ENCODE peak calls at places on chromosome 17, in nine cellular contexts. One of them, this sample, is unnamed.

GRCh38 chr17:30599424-30600061 is 122.3 kb downstream of the GOSR1 start:
- DNase-seq in left ventricle myocardium inferior: no peak
- DNase-seq in Peyer's patch: peak; percentile 45
- DNase-seq in heart left ventricle: no peak
- DNase-seq in testis: no peak
- DNase-seq in transverse colon: peak; percentile 13
- DNase-seq in IMR-90: no peak
- DNase-seq in uterus: no peak
- DNase-seq in tibial artery: no peak
- DNase-seq in this sample: no peak

GRCh38 chr17:77880702-77881450 is 77.6 kb upstream of the TNRC6C start:
- DNase-seq in uterus: no peak
- DNase-seq in tibial artery: no peak
- DNase-seq in Peyer's patch: no peak
- DNase-seq in left ventricle myocardium inferior: no peak
- DNase-seq in IMR-90: no peak
- DNase-seq in transverse colon: no peak
- DNase-seq in testis: no peak
- DNase-seq in heart left ventricle: no peak
- DNase-seq in this sample: no peak

GRCh38 chr17:74268052-74268451 is 6.0 kb upstream of the DNAI2 start:
- DNase-seq in tibial artery: no peak
- DNase-seq in transverse colon: no peak
- DNase-seq in IMR-90: no peak
- DNase-seq in Peyer's patch: no peak
- DNase-seq in left ventricle myocardium inferior: no peak
- DNase-seq in heart left ventricle: no peak
- DNase-seq in uterus: no peak
- DNase-seq in testis: no peak
- DNase-seq in this sample: peak; percentile 81

GRCh38 chr17:77299256-77300015 is 158.7 kb downstream of the SEC14L1 start:
- DNase-seq in IMR-90: no peak
- DNase-seq in left ventricle myocardium inferior: no peak
- DNase-seq in tibial artery: no peak
- DNase-seq in Peyer's patch: no peak
- DNase-seq in heart left ventricle: no peak
- DNase-seq in testis: no peak
- DNase-seq in transverse colon: no peak
- DNase-seq in uterus: no peak
- DNase-seq in this sample: no peak

GRCh38 chr17:82107341-82107860 is 9.4 kb upstream of the FASN start:
- DNase-seq in heart left ventricle: no peak
- DNase-seq in IMR-90: no peak
- DNase-seq in tibial artery: no peak
- DNase-seq in transverse colon: no peak
- DNase-seq in left ventricle myocardium inferior: peak; percentile 12
- DNase-seq in Peyer's patch: no peak
- DNase-seq in uterus: peak; percentile 16
- DNase-seq in testis: no peak
- DNase-seq in this sample: no peak

GRCh38 chr17:31061678-31062077 is 33.1 kb upstream of the NF1 start:
- DNase-seq in transverse colon: no peak
- DNase-seq in left ventricle myocardium inferior: no peak
- DNase-seq in IMR-90: no peak
- DNase-seq in Peyer's patch: no peak
- DNase-seq in uterus: no peak
- DNase-seq in tibial artery: no peak
- DNase-seq in heart left ventricle: no peak
- DNase-seq in testis: no peak
- DNase-seq in this sample: no peak

GRCh38 chr17:76796081-76796480 is 58.2 kb downstream of the MFSD11 start:
- DNase-seq in Peyer's patch: no peak
- DNase-seq in uterus: no peak
- DNase-seq in transverse colon: no peak
- DNase-seq in IMR-90: no peak
- DNase-seq in tibial artery: no peak
- DNase-seq in heart left ventricle: no peak
- DNase-seq in left ventricle myocardium inferior: no peak
- DNase-seq in testis: no peak
- DNase-seq in this sample: no peak

GRCh38 chr17:77456271-77456950 is 315.6 kb downstream of the SEC14L1 start:
- DNase-seq in Peyer's patch: peak; percentile 64
- DNase-seq in left ventricle myocardium inferior: no peak
- DNase-seq in tibial artery: no peak
- DNase-seq in transverse colon: peak; percentile 45
- DNase-seq in IMR-90: no peak
- DNase-seq in heart left ventricle: peak; percentile 22
- DNase-seq in testis: no peak
- DNase-seq in uterus: no peak
- DNase-seq in this sample: no peak

GRCh38 chr17:78109489-78109761 is 19.1 kb downstream of the TMC6 start:
- DNase-seq in uterus: no peak
- DNase-seq in transverse colon: no peak
- DNase-seq in IMR-90: no peak
- DNase-seq in Peyer's patch: no peak
- DNase-seq in left ventricle myocardium inferior: peak; percentile 5
- DNase-seq in heart left ventricle: no peak
- DNase-seq in tibial artery: peak; percentile 16
- DNase-seq in testis: no peak
- DNase-seq in this sample: no peak

GRCh38 chr17:57651451-57651850 is 93.6 kb downstream of the CCDC182 start:
- DNase-seq in heart left ventricle: no peak
- DNase-seq in testis: no peak
- DNase-seq in uterus: no peak
- DNase-seq in IMR-90: no peak
- DNase-seq in tibial artery: no peak
- DNase-seq in left ventricle myocardium inferior: no peak
- DNase-seq in transverse colon: no peak
- DNase-seq in Peyer's patch: no peak
- DNase-seq in this sample: no peak

GRCh38 chr17:44749076-44750020 is 9.4 kb upstream of the ADAM11 start:
- DNase-seq in left ventricle myocardium inferior: peak; percentile 38
- DNase-seq in IMR-90: no peak
- DNase-seq in transverse colon: no peak
- DNase-seq in heart left ventricle: peak; percentile 35
- DNase-seq in tibial artery: no peak
- DNase-seq in testis: peak; percentile 37
- DNase-seq in uterus: peak; percentile 48
- DNase-seq in Peyer's patch: no peak
- DNase-seq in this sample: no peak
- H3K4me3 ChIP-seq in left ventricle myocardium inferior: peak overlapping the region; percentile 54
- H3K4me3 ChIP-seq in IMR-90: no peak overlapping the region
- H3K4me3 ChIP-seq in transverse colon: no peak overlapping the region
- H3K4me3 ChIP-seq in heart left ventricle: no peak overlapping the region
- H3K4me3 ChIP-seq in tibial artery: no peak overlapping the region
- H3K4me3 ChIP-seq in testis: no peak overlapping the region
- H3K4me3 ChIP-seq in uterus: no peak overlapping the region
- H3K4me3 ChIP-seq in Peyer's patch: no peak overlapping the region
- H3K4me3 ChIP-seq in this sample: no peak overlapping the region

GRCh38 chr17:48025904-48026502 is 11.6 kb downstream of the COPZ2 start:
- DNase-seq in tibial artery: peak; percentile 38
- DNase-seq in testis: no peak
- DNase-seq in transverse colon: no peak
- DNase-seq in Peyer's patch: no peak
- DNase-seq in uterus: no peak
- DNase-seq in IMR-90: no peak
- DNase-seq in left ventricle myocardium inferior: no peak
- DNase-seq in heart left ventricle: no peak
- DNase-seq in this sample: no peak
- H3K27ac ChIP-seq in tibial artery: peak overlapping the region; percentile 77
- H3K27ac ChIP-seq in testis: no peak overlapping the region
- H3K27ac ChIP-seq in transverse colon: peak overlapping the region; percentile 84
- H3K27ac ChIP-seq in Peyer's patch: no peak overlapping the region
- H3K27ac ChIP-seq in uterus: peak overlapping the region; percentile 67
- H3K27ac ChIP-seq in IMR-90: no peak overlapping the region
- H3K27ac ChIP-seq in left ventricle myocardium inferior: peak overlapping the region; percentile 90
- H3K27ac ChIP-seq in heart left ventricle: no peak overlapping the region
- H3K27ac ChIP-seq in this sample: peak overlapping the region; percentile 72

GRCh38 chr17:29591737-29592624 is 951 bp upstream of the ANKRD13B start:
- DNase-seq in transverse colon: peak; percentile 93
- DNase-seq in left ventricle myocardium inferior: peak; percentile 90
- DNase-seq in uterus: peak; percentile 89
- DNase-seq in heart left ventricle: peak; percentile 92
- DNase-seq in IMR-90: peak; percentile 65
- DNase-seq in testis: peak; percentile 90
- DNase-seq in Peyer's patch: peak; percentile 82
- DNase-seq in tibial artery: peak; percentile 81
- DNase-seq in this sample: peak; percentile 93

GRCh38 chr17:29590979-29591736 is 1.7 kb upstream of the GIT1 start:
- DNase-seq in transverse colon: peak; percentile 42
- DNase-seq in Peyer's patch: peak; percentile 53
- DNase-seq in testis: peak; percentile 74
- DNase-seq in uterus: peak; percentile 77
- DNase-seq in tibial artery: peak; percentile 63
- DNase-seq in heart left ventricle: peak; percentile 66
- DNase-seq in IMR-90: peak; percentile 45
- DNase-seq in left ventricle myocardium inferior: no peak
- DNase-seq in this sample: peak; percentile 76

GRCh38 chr17:29594441-29595090 is 1.6 kb downstream of the ANKRD13B start:
- DNase-seq in tibial artery: no peak
- DNase-seq in heart left ventricle: peak; percentile 25
- DNase-seq in transverse colon: peak; percentile 7
- DNase-seq in uterus: peak; percentile 16
- DNase-seq in IMR-90: no peak
- DNase-seq in Peyer's patch: no peak
- DNase-seq in left ventricle myocardium inferior: no peak
- DNase-seq in testis: no peak
- DNase-seq in this sample: peak; percentile 62

GRCh38 chr17:29593546-29594440 is 861 bp downstream of the ANKRD13B start:
- DNase-seq in left ventricle myocardium inferior: no peak
- DNase-seq in Peyer's patch: no peak
- DNase-seq in uterus: peak; percentile 28
- DNase-seq in testis: no peak
- DNase-seq in transverse colon: peak; percentile 23
- DNase-seq in heart left ventricle: peak; percentile 41
- DNase-seq in IMR-90: peak; percentile 24
- DNase-seq in tibial artery: no peak
- DNase-seq in this sample: peak; percentile 69

GRCh38 chr17:29592850-29593545 is at the start of gene ANKRD13B:
- DNase-seq in left ventricle myocardium inferior: peak; percentile 58
- DNase-seq in Peyer's patch: peak; percentile 64
- DNase-seq in transverse colon: peak; percentile 55
- DNase-seq in tibial artery: peak; percentile 55
- DNase-seq in IMR-90: no peak
- DNase-seq in heart left ventricle: peak; percentile 69
- DNase-seq in uterus: peak; percentile 55
- DNase-seq in testis: peak; percentile 82
- DNase-seq in this sample: peak; percentile 73
- H3K4me1 ChIP-seq in left ventricle myocardium inferior: peaks cover 81% of the 10 kb centered on the region
- H3K4me1 ChIP-seq in Peyer's patch: peaks cover 27% of the 10 kb centered on the region
- H3K4me1 ChIP-seq in transverse colon: peaks cover 49% of the 10 kb centered on the region
- H3K4me1 ChIP-seq in tibial artery: no peaks in the 10 kb centered on the region
- H3K4me1 ChIP-seq in IMR-90: peaks cover 32% of the 10 kb centered on the region
- H3K4me1 ChIP-seq in heart left ventricle: peaks cover 5% of the 10 kb centered on the region
- H3K4me1 ChIP-seq in uterus: peaks cover 25% of the 10 kb centered on the region
- H3K4me1 ChIP-seq in testis: peaks cover 68% of the 10 kb centered on the region
- H3K4me1 ChIP-seq in this sample: peaks cover 42% of the 10 kb centered on the region

DNA sequence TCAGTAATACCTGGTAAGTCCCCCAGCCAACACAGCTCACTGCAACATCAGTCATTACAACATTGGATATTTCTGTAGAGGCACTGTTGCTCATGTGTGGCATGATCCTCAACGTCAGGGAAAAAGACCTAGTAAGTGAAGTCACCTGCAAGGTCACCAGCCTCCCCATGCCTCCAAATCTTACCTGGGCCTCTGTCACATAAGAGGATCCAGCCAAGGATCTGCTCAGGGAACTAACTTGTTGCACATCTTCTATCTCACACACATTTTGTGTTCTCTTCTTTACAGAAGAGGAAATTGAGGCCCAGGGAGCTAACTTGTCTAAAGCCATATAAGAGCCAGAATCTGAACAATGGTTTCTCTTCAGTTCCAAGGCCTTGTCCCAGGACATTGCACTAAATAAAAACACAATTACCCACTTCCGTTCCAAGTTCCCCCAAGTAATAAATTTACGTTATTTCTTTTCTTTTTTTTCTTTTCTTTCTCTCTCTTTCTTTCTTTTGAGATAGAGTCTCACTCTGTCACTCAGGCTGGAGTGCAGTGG is 1.4 kb downstream of the SHMT1 start:
- DNase-seq in uterus: no peak
- DNase-seq in testis: no peak
- DNase-seq in tibial artery: no peak
- DNase-seq in IMR-90: no peak
- DNase-seq in heart left ventricle: no peak
- DNase-seq in Peyer's patch: no peak
- DNase-seq in left ventricle myocardium inferior: no peak
- DNase-seq in transverse colon: no peak
- DNase-seq in this sample: no peak
- H3K4me3 ChIP-seq in uterus: no peak overlapping the region
- H3K4me3 ChIP-seq in testis: no peak overlapping the region
- H3K4me3 ChIP-seq in tibial artery: peak overlapping the region; percentile 64
- H3K4me3 ChIP-seq in IMR-90: no peak overlapping the region
- H3K4me3 ChIP-seq in heart left ventricle: no peak overlapping the region
- H3K4me3 ChIP-seq in Peyer's patch: no peak overlapping the region
- H3K4me3 ChIP-seq in left ventricle myocardium inferior: peak overlapping the region; percentile 86
- H3K4me3 ChIP-seq in transverse colon: no peak overlapping the region
- H3K4me3 ChIP-seq in this sample: peak overlapping the region; percentile 85

DNA sequence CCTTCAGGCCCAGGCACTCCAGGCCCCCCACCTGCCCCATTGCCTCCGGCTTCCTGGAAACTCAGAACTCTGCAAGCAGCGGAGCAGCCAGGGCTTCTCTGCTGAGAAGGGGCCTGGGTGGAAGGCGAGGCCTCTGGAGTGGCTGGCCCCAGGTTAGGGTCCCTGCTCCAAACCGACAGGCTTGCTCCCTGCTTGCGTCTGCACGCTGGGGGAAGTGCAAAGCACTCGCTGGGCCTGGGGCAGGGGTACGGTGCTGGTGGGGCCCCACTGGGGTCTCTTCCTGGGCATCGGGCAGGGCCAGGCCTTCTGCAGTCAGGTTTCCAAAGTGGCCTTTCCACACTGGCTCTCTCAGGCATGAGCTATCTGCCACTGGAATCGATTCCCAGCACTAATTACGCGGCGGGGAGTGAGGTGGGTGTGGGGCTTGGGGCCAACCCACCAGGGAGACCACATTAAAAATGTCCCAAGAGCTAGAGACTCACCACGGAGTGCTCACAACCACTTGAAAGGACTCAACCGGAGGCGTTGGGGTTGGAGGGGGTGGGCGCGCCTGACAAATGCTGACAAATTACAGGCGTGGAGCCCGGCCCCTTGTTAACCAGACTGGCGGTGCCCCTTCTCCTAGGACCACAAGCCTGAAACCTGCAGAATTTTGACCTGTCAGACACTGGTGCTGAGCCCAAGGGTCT is 17.9 kb downstream of the FAM83G start:
- DNase-seq in transverse colon: no peak
- DNase-seq in testis: no peak
- DNase-seq in heart left ventricle: no peak
- DNase-seq in uterus: no peak
- DNase-seq in Peyer's patch: no peak
- DNase-seq in tibial artery: no peak
- DNase-seq in IMR-90: no peak
- DNase-seq in left ventricle myocardium inferior: no peak
- DNase-seq in this sample: no peak
- H3K27ac ChIP-seq in transverse colon: no peak overlapping the region
- H3K27ac ChIP-seq in testis: no peak overlapping the region
- H3K27ac ChIP-seq in heart left ventricle: no peak overlapping the region
- H3K27ac ChIP-seq in uterus: no peak overlapping the region
- H3K27ac ChIP-seq in Peyer's patch: no peak overlapping the region
- H3K27ac ChIP-seq in tibial artery: no peak overlapping the region
- H3K27ac ChIP-seq in IMR-90: no peak overlapping the region
- H3K27ac ChIP-seq in left ventricle myocardium inferior: no peak overlapping the region
- H3K27ac ChIP-seq in this sample: no peak overlapping the region

GRCh38 chr17:18959071-18959844 is 7.3 kb downstream of the SLC5A10 start:
- DNase-seq in uterus: no peak
- DNase-seq in IMR-90: no peak
- DNase-seq in left ventricle myocardium inferior: no peak
- DNase-seq in transverse colon: no peak
- DNase-seq in tibial artery: no peak
- DNase-seq in heart left ventricle: no peak
- DNase-seq in Peyer's patch: no peak
- DNase-seq in testis: no peak
- DNase-seq in this sample: no peak
- H3K4me1 ChIP-seq in uterus: peaks cover 4% of the 10 kb centered on the region
- H3K4me1 ChIP-seq in IMR-90: peaks cover 12% of the 10 kb centered on the region
- H3K4me1 ChIP-seq in left ventricle myocardium inferior: no peaks in the 10 kb centered on the region
- H3K4me1 ChIP-seq in transverse colon: peaks cover 9% of the 10 kb centered on the region
- H3K4me1 ChIP-seq in tibial artery: no peaks in the 10 kb centered on the region
- H3K4me1 ChIP-seq in heart left ventricle: no peaks in the 10 kb centered on the region
- H3K4me1 ChIP-seq in Peyer's patch: no peaks in the 10 kb centered on the region
- H3K4me1 ChIP-seq in testis: no peaks in the 10 kb centered on the region
- H3K4me1 ChIP-seq in this sample: peaks cover 3% of the 10 kb centered on the region